ENCODE peak calls at places on chromosome 13, in four cellular contexts. X is neural progenitor cell, F is fibroblast of lung, K is H9. T is an unnamed sample.

GRCh38 chr13:105031306-105031705 is 1504.2 kb downstream of the EFNB2 start:
- DNase-seq in X (no peak), F (no peak), K (no peak), T (no peak)

GRCh38 chr13:100156786-100157185 is 67.9 kb downstream of the PCCA start:
- DNase-seq in X (no peak), F (no peak), K (no peak), T (peak; percentile 3)

GRCh38 chr13:102280366-102280765 is 121.5 kb downstream of the FGF14 start:
- DNase-seq in X (peak; percentile 23), F (no peak), K (no peak), T (no peak)

GRCh38 chr13:95533545-95534135 is 18.9 kb upstream of the CLDN10 start:
- DNase-seq in X (peak; percentile 44), F (no peak), K (peak; percentile 53), T (peak; percentile 57)

GRCh38 chr13:40984670-40985366 is 34.3 kb downstream of the ELF1 start:
- DNase-seq in X (no peak), F (no peak), K (no peak), T (peak; percentile 76)

GRCh38 chr13:99144306-99144705 is 56.3 kb upstream of the UBAC2 start:
- DNase-seq in X (no peak), F (no peak), K (no peak), T (no peak)

GRCh38 chr13:49287995-49288394 is 40.3 kb downstream of the CDADC1 start:
- DNase-seq in X (no peak), F (no peak), K (no peak), T (no peak)

GRCh38 chr13:36533806-36534205 is 101.5 kb downstream of the CCNA1 start:
- DNase-seq in X (no peak), F (no peak), K (no peak), T (peak; percentile 85)

GRCh38 chr13:111954681-111955411 is 112.1 kb upstream of the SOX1 start:
- DNase-seq in X (no peak), F (no peak), K (no peak), T (no peak)
- H2AFZ ChIP-seq in X (no peak overlapping the region), F (no peak overlapping the region), K (no peak overlapping the region), T (no peak overlapping the region)

GRCh38 chr13:112795277-112795676 is 105.4 kb downstream of the ATP11A start:
- DNase-seq in X (no peak), F (no peak), K (no peak), T (no peak)
- H2AFZ ChIP-seq in X (no peak overlapping the region), F (no peak overlapping the region), K (no peak overlapping the region), T (no peak overlapping the region)

GRCh38 chr13:23859455-23859854 is 29.7 kb downstream of the MIPEP start:
- DNase-seq in X (no peak), F (no peak), K (no peak), T (no peak)

GRCh38 chr13:23858586-23858985 is 30.6 kb downstream of the MIPEP start:
- DNase-seq in X (no peak), F (peak; percentile 31), K (no peak), T (peak; percentile 64)

GRCh38 chr13:23855360-23855759 is 33.8 kb downstream of the MIPEP start:
- DNase-seq in X (no peak), F (no peak), K (no peak), T (no peak)

GRCh38 chr13:23859904-23860303 is 29.3 kb downstream of the MIPEP start:
- DNase-seq in X (no peak), F (no peak), K (no peak), T (no peak)

GRCh38 chr13:23856008-23856750 is 33.0 kb downstream of the MIPEP start:
- DNase-seq in X (no peak), F (no peak), K (peak; percentile 38), T (no peak)
- H2AFZ ChIP-seq in X (no peak overlapping the region), F (no peak overlapping the region), K (no peak overlapping the region), T (no peak overlapping the region)

DNA sequence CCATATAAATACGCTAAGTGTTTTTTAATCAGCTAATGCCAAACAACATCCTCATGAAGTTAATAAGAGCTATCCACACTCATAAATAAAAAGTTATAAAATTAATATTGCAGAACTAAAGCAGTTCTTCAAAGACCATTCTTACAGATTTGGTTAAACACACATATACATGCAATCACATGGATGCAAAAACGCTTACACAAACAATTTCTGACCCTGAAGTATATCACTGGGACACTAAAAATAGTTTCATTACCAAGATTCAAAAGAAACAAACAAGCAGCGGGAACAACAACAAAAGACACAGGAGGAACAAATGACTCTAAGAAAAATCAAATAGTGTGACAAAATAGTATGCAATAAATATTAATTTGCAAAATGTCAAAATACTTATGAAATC is 132.3 kb downstream of the PCDH9 start:
- DNase-seq in X (no peak), F (no peak), K (no peak), T (no peak)
- H2AFZ ChIP-seq in X (no peak overlapping the region), F (no peak overlapping the region), K (no peak overlapping the region), T (no peak overlapping the region)

DNA sequence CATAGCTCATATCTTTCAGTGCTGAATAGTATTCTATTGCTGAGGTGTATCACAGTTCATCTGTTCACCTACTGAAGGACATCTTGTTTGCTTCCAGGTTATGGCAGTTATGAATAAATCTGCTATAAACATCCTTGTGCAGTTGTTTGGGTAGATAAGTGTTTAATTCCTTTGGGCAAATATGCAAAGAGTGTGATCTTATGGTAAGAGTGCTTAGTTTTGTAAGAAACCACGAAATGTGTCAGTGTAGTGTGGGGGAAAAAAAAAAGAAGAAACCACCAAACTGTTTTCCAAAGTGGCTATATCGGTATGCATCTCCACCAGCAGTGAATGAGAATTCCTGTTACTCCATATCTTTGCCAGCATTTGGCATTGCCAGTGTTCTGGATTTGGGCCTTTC is 93.3 kb downstream of the PIBF1 start:
- DNase-seq in X (no peak), F (no peak), K (no peak), T (no peak)
- H2AFZ ChIP-seq in X (no peak overlapping the region), F (no peak overlapping the region), K (no peak overlapping the region), T (no peak overlapping the region)

DNA sequence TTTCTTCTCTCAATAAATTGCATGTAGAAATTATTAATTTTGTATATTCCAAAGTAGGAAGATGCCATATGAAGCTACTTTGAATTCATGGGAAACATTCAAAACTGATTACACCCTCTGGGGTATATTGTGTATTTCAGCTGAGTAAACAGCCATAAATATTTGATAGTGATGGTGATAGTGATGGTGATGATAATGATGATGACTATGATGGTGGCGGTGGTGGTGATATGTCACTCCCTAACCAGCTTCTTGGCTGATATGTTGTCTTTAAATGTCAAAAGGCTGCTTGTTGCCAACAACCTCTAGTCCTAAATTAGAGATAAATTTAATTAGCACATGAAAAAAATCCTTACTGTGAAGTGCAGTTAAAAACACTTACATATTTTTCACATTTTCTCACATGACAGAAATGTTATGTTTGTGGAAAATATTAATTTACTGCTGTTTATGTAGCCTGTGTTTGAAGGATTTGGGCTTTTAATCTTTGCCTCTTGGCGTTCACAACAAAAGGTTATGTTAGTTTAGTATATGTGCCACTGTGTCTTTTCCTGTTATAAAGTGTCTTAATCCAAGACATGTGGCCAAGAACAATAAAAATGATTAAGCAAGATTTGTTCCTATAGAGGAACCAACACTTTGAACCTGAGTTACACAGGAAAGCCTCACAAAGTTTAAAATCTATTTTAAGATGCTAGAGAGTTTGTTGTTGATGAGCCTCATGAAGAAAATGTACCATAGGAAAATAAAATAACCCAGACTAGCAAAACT is 102.2 kb downstream of the LRCH1 start:
- DNase-seq in X (no peak), F (peak; percentile 57), K (no peak), T (peak; percentile 86)
- H2AFZ ChIP-seq in X (no peak overlapping the region), F (no peak overlapping the region), K (no peak overlapping the region), T (no peak overlapping the region)

GRCh38 chr13:110556224-110556606 is 5.3 kb downstream of the RAB20 start:
- DNase-seq in X (no peak), F (no peak), K (no peak), T (no peak)
- H2AFZ ChIP-seq in X (no peak overlapping the region), F (no peak overlapping the region), K (no peak overlapping the region), T (no peak overlapping the region)

DNA sequence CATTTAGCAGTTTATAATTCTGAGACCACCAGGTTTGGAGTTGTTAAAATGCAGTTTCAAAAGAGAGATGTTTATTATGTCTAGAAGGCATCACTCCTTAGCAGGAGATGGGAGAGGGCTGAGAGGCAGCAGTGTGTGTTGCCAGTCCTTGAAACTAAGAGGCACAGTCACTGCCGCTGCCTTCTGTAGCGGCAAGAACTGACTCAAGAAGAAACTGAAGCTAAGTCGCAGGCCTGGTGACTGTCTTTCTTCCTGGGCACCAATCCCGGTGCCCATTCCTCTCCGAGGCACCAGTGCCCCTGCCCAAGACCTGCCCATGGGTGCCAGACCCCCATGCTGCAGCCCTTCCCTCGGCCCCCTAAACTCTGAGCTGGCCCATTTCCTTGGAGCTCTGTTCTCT is 20.1 kb downstream of the N4BP2L1 start:
- DNase-seq in X (no peak), F (no peak), K (no peak), T (no peak)
- H2AFZ ChIP-seq in X (no peak overlapping the region), F (no peak overlapping the region), K (no peak overlapping the region), T (no peak overlapping the region)

GRCh38 chr13:80048802-80049201 is 292.1 kb downstream of the SPRY2 start:
- DNase-seq in X (peak; percentile 47), F (peak; percentile 94), K (peak; percentile 30), T (peak; percentile 91)
- H2AFZ ChIP-seq in X (no peak overlapping the region), F (no peak overlapping the region), K (no peak overlapping the region), T (no peak overlapping the region)

GRCh38 chr13:30667014-30667413 is 49.3 kb downstream of the USPL1 start:
- DNase-seq in X (no peak), F (no peak), K (no peak), T (no peak)

GRCh38 chr13:30666113-30666512 is 48.4 kb downstream of the USPL1 start:
- DNase-seq in X (peak; percentile 19), F (no peak), K (no peak), T (no peak)

GRCh38 chr13:30673669-30674521 is 56.2 kb downstream of the USPL1 start:
- DNase-seq in X (peak; percentile 93), F (peak; percentile 90), K (peak; percentile 84), T (peak; percentile 88)

GRCh38 chr13:30668305-30668704 is 50.6 kb downstream of the USPL1 start:
- DNase-seq in X (no peak), F (no peak), K (no peak), T (no peak)

GRCh38 chr13:30671271-30671815 is 53.6 kb downstream of the USPL1 start:
- DNase-seq in X (no peak), F (no peak), K (no peak), T (no peak)
- H2AFZ ChIP-seq in X (no peak overlapping the region), F (no peak overlapping the region), K (no peak overlapping the region), T (no peak overlapping the region)